ENCODE peak calls at places on chromosomes 11 and 22, in six cellular contexts. V is NCI-H2081; R is hepatic stellate cell; U is NCI-H187 treated with DMSO at 0.1 percent for 48 hours; W is stimulated activated CD4-positive, alpha-beta T cell treated with anti-CD3 and anti-CD28 coated beads, TNF-alpha, amount 100 ng/mL, for 48 hours; S is activated T-helper 9 cell treated with anti-CD3 and anti-CD28 coated beads, Interleukin-2, amount 50 U/mL, for 16 hours. N is an unnamed sample.

GRCh38 chr11:59901306-59901705 is 22.7 kb downstream of the OOSP3 start:
- DNase-seq in V (no peak), R (no peak), U (no peak), W (no peak), S (no peak), N (no peak)

GRCh38 chr22:39219071-39220050 is 25.4 kb downstream of the PDGFB start:
- DNase-seq in V (no peak), R (no peak), U (no peak), W (no peak), S (no peak), N (no peak)

GRCh38 chr11:82826526-82826925 is 73.7 kb downstream of the PRCP start:
- DNase-seq in V (no peak), R (peak), U (no peak), W (no peak), S (no peak), N (no peak)

GRCh38 chr11:74538680-74539079 is 45.2 kb upstream of the LIPT2 start:
- DNase-seq in V (no peak), R (no peak), U (no peak), W (no peak), S (no peak), N (no peak)

GRCh38 chr11:121722431-121723256 is 269.9 kb upstream of the SORL1-AS1 start:
- DNase-seq in V (peak), R (peak), U (no peak), W (no peak), S (no peak), N (no peak)

GRCh38 chr22:45948081-45948648 is 28.8 kb downstream of the WNT7B start:
- DNase-seq in V (peak), R (no peak), U (no peak), W (no peak), S (no peak), N (no peak)

GRCh38 chr22:42645938-42646568 is 3.1 kb downstream of the CYB5R3 start:
- DNase-seq in V (no peak), R (no peak), U (no peak), W (no peak), S (no peak), N (no peak)

GRCh38 chr11:110453684-110454354 is 24.1 kb downstream of the FDX1 start:
- DNase-seq in V (no peak), R (no peak), U (no peak), W (no peak), S (no peak), N (no peak)

GRCh38 chr11:76577199-76577920 is 93.2 kb downstream of the LRRC32 start:
- DNase-seq in V (no peak), R (peak), U (no peak), W (no peak), S (no peak), N (no peak)

GRCh38 chr11:117145393-117145761 is 1.3 kb downstream of the PAFAH1B2 start:
- DNase-seq in V (peak), R (peak), U (no peak), W (no peak), S (no peak), N (no peak)

GRCh38 chr22:38925571-38926041 is 31.8 kb upstream of the APOBEC3A start:
- DNase-seq in V (no peak), R (no peak), U (no peak), W (no peak), S (no peak), N (no peak)

GRCh38 chr22:24450600-24450999 is 23.2 kb downstream of the ADORA2A start:
- DNase-seq in V (peak), R (no peak), U (no peak), W (no peak), S (no peak), N (no peak)

N was measured in T-cell.